ENCODE peak calls at places on chromosomes 11 and 22, in six cellular contexts. Z, Q, I, N, C and H are unnamed samples.

GRCh38 chr22:33811686-33812085 is 108.6 kb downstream of the LARGE1 start:
- DNase-seq in Z (no peak), Q (no peak), I (no peak), N (no peak), C (no peak), H (no peak)

GRCh38 chr11:132402056-132402684 is 1031.8 kb downstream of the NTM start:
- DNase-seq in Z (peak; percentile 77), Q (no peak), I (peak; percentile 11), N (peak; percentile 68), C (no peak), H (peak; percentile 42)

GRCh38 chr11:45366196-45366595 is 80.1 kb upstream of the SYT13 start:
- DNase-seq in Z (no peak), Q (no peak), I (no peak), N (no peak), C (no peak), H (no peak)

GRCh38 chr11:128105511-128105910 is 481.8 kb downstream of the ETS1 start:
- DNase-seq in Z (no peak), Q (no peak), I (no peak), N (no peak), C (no peak), H (no peak)

GRCh38 chr22:45703758-45704157 is 32.1 kb downstream of the ATXN10 start:
- DNase-seq in Z (no peak), Q (no peak), I (no peak), N (no peak), C (no peak), H (no peak)

GRCh38 chr22:27474112-27474571 is 327.4 kb downstream of the MN1 start:
- DNase-seq in Z (no peak), Q (no peak), I (peak; percentile 51), N (no peak), C (no peak), H (no peak)

GRCh38 chr11:66981976-66982578 is 7.0 kb downstream of the C11orf86 start:
- DNase-seq in Z (no peak), Q (peak; percentile 78), I (peak; percentile 71), N (peak; percentile 94), C (peak; percentile 92), H (peak; percentile 97)

GRCh38 chr11:69173925-69174591 is 18.3 kb downstream of the SMIM38 start:
- DNase-seq in Z (no peak), Q (no peak), I (no peak), N (no peak), C (no peak), H (no peak)

GRCh38 chr11:131624526-131624925 is 254.1 kb downstream of the NTM start:
- DNase-seq in Z (no peak), Q (no peak), I (no peak), N (peak; percentile 12), C (no peak), H (no peak)

GRCh38 chr22:45170001-45170466 is 6.3 kb downstream of the NUP50 start:
- DNase-seq in Z (no peak), Q (no peak), I (no peak), N (peak; percentile 32), C (no peak), H (no peak)

GRCh38 chr22:45678961-45679912 is 7.6 kb downstream of the ATXN10 start:
- DNase-seq in Z (no peak), Q (no peak), I (no peak), N (peak; percentile 93), C (no peak), H (no peak)

GRCh38 chr11:109644158-109644557 is 222.2 kb downstream of the C11orf87 start:
- DNase-seq in Z (no peak), Q (no peak), I (no peak), N (no peak), C (no peak), H (no peak)

GRCh38 chr22:43273902-43274484 is 69.2 kb downstream of the SCUBE1 start:
- DNase-seq in Z (peak; percentile 60), Q (peak; percentile 79), I (no peak), N (peak; percentile 70), C (peak; percentile 69), H (peak; percentile 60)

GRCh38 chr11:65539401-65540289 is 14.8 kb downstream of the SCYL1 start:
- DNase-seq in Z (no peak), Q (no peak), I (no peak), N (no peak), C (peak; percentile 24), H (peak; percentile 87)

GRCh38 chr11:73326929-73327811 is 19.1 kb downstream of the ARHGEF17 start:
- DNase-seq in Z (no peak), Q (no peak), I (no peak), N (peak; percentile 60), C (no peak), H (no peak)

GRCh38 chr11:47775240-47775869 is 8.2 kb upstream of the FNBP4 start:
- DNase-seq in Z (no peak), Q (no peak), I (no peak), N (no peak), C (no peak), H (no peak)

GRCh38 chr11:102323542-102324261 is 6.4 kb downstream of the BIRC3 start:
- DNase-seq in Z (no peak), Q (peak; percentile 77), I (no peak), N (peak; percentile 82), C (no peak), H (no peak)

GRCh38 chr11:126106929-126107328 is 44.3 kb upstream of the CDON start:
- DNase-seq in Z (no peak), Q (no peak), I (no peak), N (no peak), C (no peak), H (no peak)

GRCh38 chr11:44565008-44565745 is at the start of gene CD82:
- DNase-seq in Z (peak; percentile 100), Q (peak; percentile 93), I (peak; percentile 87), N (peak; percentile 99), C (peak; percentile 100), H (peak; percentile 100)

GRCh38 chr22:18022851-18023250 is 1.5 kb downstream of the MICAL3 start:
- DNase-seq in Z (no peak), Q (no peak), I (no peak), N (no peak), C (no peak), H (no peak)

GRCh38 chr11:15941206-15941770 is 415.1 kb downstream of the SOX6 start:
- DNase-seq in Z (peak; percentile 72), Q (peak; percentile 11), I (no peak), N (peak; percentile 32), C (no peak), H (no peak)

GRCh38 chr11:70537576-70538571 is 139.5 kb downstream of the CTTN start:
- DNase-seq in Z (no peak), Q (no peak), I (no peak), N (no peak), C (no peak), H (no peak)

GRCh38 chr11:90738799-90739198 is 516.0 kb upstream of the CHORDC1 start:
- DNase-seq in Z (no peak), Q (no peak), I (no peak), N (no peak), C (no peak), H (no peak)

GRCh38 chr11:45919806-45920530 is 2.3 kb upstream of the PEX16 start:
- DNase-seq in Z (no peak), Q (no peak), I (no peak), N (no peak), C (no peak), H (no peak)

GRCh38 chr11:74014880-74015279 is 6.0 kb upstream of the UCP3 start:
- DNase-seq in Z (no peak), Q (no peak), I (no peak), N (no peak), C (no peak), H (no peak)

GRCh38 chr22:40441761-40442364 is 71.5 kb downstream of the SGSM3 start:
- DNase-seq in Z (no peak), Q (no peak), I (no peak), N (no peak), C (no peak), H (no peak)

GRCh38 chr11:8016396-8016949 is 29.3 kb downstream of the EIF3F start:
- DNase-seq in Z (no peak), Q (no peak), I (no peak), N (peak; percentile 20), C (no peak), H (no peak)

GRCh38 chr11:12410006-12410728 is 32.8 kb downstream of the PARVA start:
- DNase-seq in Z (no peak), Q (peak; percentile 41), I (no peak), N (peak; percentile 62), C (no peak), H (peak; percentile 50)

GRCh38 chr11:118672865-118673264 is 6.6 kb downstream of the TREH start:
- DNase-seq in Z (no peak), Q (no peak), I (no peak), N (peak; percentile 60), C (no peak), H (no peak)

GRCh38 chr11:35337919-35338316 is 81.4 kb downstream of the SLC1A2 start:
- DNase-seq in Z (no peak), Q (no peak), I (no peak), N (no peak), C (no peak), H (no peak)

GRCh38 chr11:30477061-30477460 is 109.1 kb downstream of the MPPED2 start:
- DNase-seq in Z (no peak), Q (no peak), I (no peak), N (no peak), C (no peak), H (no peak)

GRCh38 chr11:132588366-132588765 is 943.9 kb downstream of the OPCML start:
- DNase-seq in Z (no peak), Q (no peak), I (no peak), N (no peak), C (no peak), H (no peak)

GRCh38 chr11:134981824-134982223 is 569.8 kb upstream of the B3GAT1 start:
- DNase-seq in Z (no peak), Q (no peak), I (no peak), N (no peak), C (no peak), H (no peak)

GRCh38 chr11:115304774-115305472 is 199.3 kb downstream of the CADM1 start:
- DNase-seq in Z (no peak), Q (no peak), I (no peak), N (no peak), C (no peak), H (no peak)